ENCODE peak calls at places on chromosomes 4 and X, in six cellular contexts. One of them, this sample, is unnamed.

GRCh38 chr4:48342559-48342878 is 1.2 kb downstream of the SLAIN2 start:
- DNase-seq in spleen: no peak
- DNase-seq in left ventricle myocardium inferior: no peak
- DNase-seq in dorsolateral prefrontal cortex: no peak
- DNase-seq in GM12865: no peak
- DNase-seq in thoracic aorta: no peak
- DNase-seq in this sample: no peak

GRCh38 chr4:107035711-107036601 is at the start of gene DKK2:
- DNase-seq in spleen: peak
- DNase-seq in left ventricle myocardium inferior: no peak
- DNase-seq in dorsolateral prefrontal cortex: no peak
- DNase-seq in GM12865: no peak
- DNase-seq in thoracic aorta: no peak
- DNase-seq in this sample: no peak

GRCh38 chr4:165440415-165440882 is 61.6 kb downstream of the CPE start:
- DNase-seq in spleen: no peak
- DNase-seq in left ventricle myocardium inferior: no peak
- DNase-seq in dorsolateral prefrontal cortex: no peak
- DNase-seq in GM12865: no peak
- DNase-seq in thoracic aorta: no peak
- DNase-seq in this sample: no peak

GRCh38 chrX:1537031-1537715 is at the start of gene P2RY8:
- DNase-seq in spleen: peak
- DNase-seq in left ventricle myocardium inferior: peak
- DNase-seq in dorsolateral prefrontal cortex: no peak
- DNase-seq in GM12865: peak
- DNase-seq in thoracic aorta: no peak
- DNase-seq in this sample: no peak

GRCh38 chrX:55451125-55451524 is 802 bp upstream of the MAGEH1 start:
- DNase-seq in spleen: no peak
- DNase-seq in left ventricle myocardium inferior: no peak
- DNase-seq in dorsolateral prefrontal cortex: no peak
- DNase-seq in GM12865: no peak
- DNase-seq in thoracic aorta: no peak
- DNase-seq in this sample: no peak

GRCh38 chr4:55445921-55446577 is 50.3 kb downstream of the TMEM165 start:
- DNase-seq in spleen: no peak
- DNase-seq in left ventricle myocardium inferior: no peak
- DNase-seq in dorsolateral prefrontal cortex: no peak
- DNase-seq in GM12865: no peak
- DNase-seq in thoracic aorta: no peak
- DNase-seq in this sample: no peak

GRCh38 chr4:4419896-4420295 is 33.0 kb downstream of the NSG1 start:
- DNase-seq in spleen: no peak
- DNase-seq in left ventricle myocardium inferior: no peak
- DNase-seq in dorsolateral prefrontal cortex: no peak
- DNase-seq in GM12865: no peak
- DNase-seq in thoracic aorta: no peak
- DNase-seq in this sample: no peak

GRCh38 chrX:55056820-55057690 is 17.8 kb upstream of the PAGE2B start:
- DNase-seq in spleen: no peak
- DNase-seq in left ventricle myocardium inferior: no peak
- DNase-seq in dorsolateral prefrontal cortex: no peak
- DNase-seq in GM12865: peak
- DNase-seq in thoracic aorta: no peak
- DNase-seq in this sample: no peak

GRCh38 chrX:150408007-150408406 is 44.9 kb downstream of the MAMLD1 start:
- DNase-seq in spleen: no peak
- DNase-seq in left ventricle myocardium inferior: no peak
- DNase-seq in dorsolateral prefrontal cortex: no peak
- DNase-seq in GM12865: no peak
- DNase-seq in thoracic aorta: no peak
- DNase-seq in this sample: no peak

GRCh38 chr4:60019946-60020345 is 1180.2 kb upstream of the ADGRL3 start:
- DNase-seq in spleen: no peak
- DNase-seq in left ventricle myocardium inferior: no peak
- DNase-seq in dorsolateral prefrontal cortex: no peak
- DNase-seq in GM12865: no peak
- DNase-seq in thoracic aorta: no peak
- DNase-seq in this sample: no peak

GRCh38 chrX:122113376-122113775 is 1066.0 kb downstream of the GLUD2 start:
- DNase-seq in spleen: no peak
- DNase-seq in left ventricle myocardium inferior: no peak
- DNase-seq in dorsolateral prefrontal cortex: no peak
- DNase-seq in GM12865: no peak
- DNase-seq in thoracic aorta: no peak
- DNase-seq in this sample: no peak
- TF ChIP-seq CTCF in spleen: no peak
- TF ChIP-seq CTCF in left ventricle myocardium inferior: no peak
- TF ChIP-seq CTCF in dorsolateral prefrontal cortex: no peak
- TF ChIP-seq CTCF in GM12865: no peak
- TF ChIP-seq CTCF in thoracic aorta: no peak
- TF ChIP-seq CTCF in this sample: no peak

GRCh38 chr4:30904161-30904560 is 184.0 kb downstream of the PCDH7 start:
- DNase-seq in spleen: no peak
- DNase-seq in left ventricle myocardium inferior: no peak
- DNase-seq in dorsolateral prefrontal cortex: no peak
- DNase-seq in GM12865: no peak
- DNase-seq in thoracic aorta: no peak
- DNase-seq in this sample: no peak
- H3K4me3 ChIP-seq in spleen: no peak
- H3K4me3 ChIP-seq in left ventricle myocardium inferior: no peak
- H3K4me3 ChIP-seq in dorsolateral prefrontal cortex: no peak
- H3K4me3 ChIP-seq in GM12865: no peak
- H3K4me3 ChIP-seq in thoracic aorta: no peak
- H3K4me3 ChIP-seq in this sample: no peak

GRCh38 chr4:119629142-119629471 is 503 bp upstream of the PDE5A start:
- DNase-seq in spleen: no peak
- DNase-seq in left ventricle myocardium inferior: no peak
- DNase-seq in dorsolateral prefrontal cortex: no peak
- DNase-seq in GM12865: no peak
- DNase-seq in thoracic aorta: no peak
- DNase-seq in this sample: no peak

GRCh38 chr4:119626420-119626819 is 2.2 kb downstream of the PDE5A start:
- DNase-seq in spleen: no peak
- DNase-seq in left ventricle myocardium inferior: no peak
- DNase-seq in dorsolateral prefrontal cortex: no peak
- DNase-seq in GM12865: no peak
- DNase-seq in thoracic aorta: no peak
- DNase-seq in this sample: no peak

GRCh38 chr4:119628281-119629141 is at the start of gene PDE5A:
- DNase-seq in spleen: peak
- DNase-seq in left ventricle myocardium inferior: peak
- DNase-seq in dorsolateral prefrontal cortex: peak
- DNase-seq in GM12865: peak
- DNase-seq in thoracic aorta: peak
- DNase-seq in this sample: no peak

GRCh38 chr4:119626943-119627266 is 1.7 kb downstream of the PDE5A start:
- DNase-seq in spleen: no peak
- DNase-seq in left ventricle myocardium inferior: no peak
- DNase-seq in dorsolateral prefrontal cortex: no peak
- DNase-seq in GM12865: no peak
- DNase-seq in thoracic aorta: no peak
- DNase-seq in this sample: no peak

GRCh38 chr4:119627267-119628190 is 1.1 kb downstream of the PDE5A start:
- DNase-seq in spleen: peak
- DNase-seq in left ventricle myocardium inferior: peak
- DNase-seq in dorsolateral prefrontal cortex: no peak
- DNase-seq in GM12865: peak
- DNase-seq in thoracic aorta: peak
- DNase-seq in this sample: no peak
- TF ChIP-seq CTCF in spleen: peak
- TF ChIP-seq CTCF in left ventricle myocardium inferior: peak
- TF ChIP-seq CTCF in dorsolateral prefrontal cortex: peak
- TF ChIP-seq CTCF in GM12865: peak
- TF ChIP-seq CTCF in thoracic aorta: no peak
- TF ChIP-seq CTCF in this sample: peak

GRCh38 chrX:39577976-39578962 is 519.5 kb downstream of the BCOR start:
- DNase-seq in spleen: peak
- DNase-seq in left ventricle myocardium inferior: peak
- DNase-seq in dorsolateral prefrontal cortex: no peak
- DNase-seq in GM12865: peak
- DNase-seq in thoracic aorta: no peak
- DNase-seq in this sample: no peak
- H3K4me3 ChIP-seq in spleen: no peak
- H3K4me3 ChIP-seq in left ventricle myocardium inferior: no peak
- H3K4me3 ChIP-seq in dorsolateral prefrontal cortex: no peak
- H3K4me3 ChIP-seq in GM12865: no peak
- H3K4me3 ChIP-seq in thoracic aorta: no peak
- H3K4me3 ChIP-seq in this sample: no peak

GRCh38 chrX:7091923-7092322 is 55.6 kb upstream of the STS start:
- DNase-seq in spleen: no peak
- DNase-seq in left ventricle myocardium inferior: no peak
- DNase-seq in dorsolateral prefrontal cortex: no peak
- DNase-seq in GM12865: no peak
- DNase-seq in thoracic aorta: no peak
- DNase-seq in this sample: peak
- TF ChIP-seq CTCF in spleen: no peak
- TF ChIP-seq CTCF in left ventricle myocardium inferior: no peak
- TF ChIP-seq CTCF in dorsolateral prefrontal cortex: no peak
- TF ChIP-seq CTCF in GM12865: no peak
- TF ChIP-seq CTCF in thoracic aorta: no peak
- TF ChIP-seq CTCF in this sample: no peak

DNA sequence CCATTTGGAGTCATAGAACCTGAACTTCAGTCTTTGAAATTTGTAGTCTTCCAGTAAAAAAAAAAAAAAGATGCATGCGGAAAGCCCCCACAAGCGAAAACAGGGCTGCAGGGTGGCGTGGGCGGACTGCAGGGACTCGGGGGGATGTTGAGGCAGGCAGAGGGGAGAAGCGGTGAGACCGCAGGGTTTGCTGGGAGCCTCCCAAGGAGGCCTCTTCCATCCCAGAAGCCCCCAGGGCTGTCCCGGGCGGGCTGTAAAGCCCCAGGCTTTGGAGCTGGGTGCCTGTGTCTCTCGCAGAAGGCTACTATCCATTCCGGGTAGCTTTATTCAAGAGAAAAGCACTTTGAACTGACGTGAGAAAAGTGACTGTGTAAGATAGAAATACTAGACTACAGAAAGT is 46.7 kb upstream of the TADA2B start:
- DNase-seq in spleen: no peak
- DNase-seq in left ventricle myocardium inferior: no peak
- DNase-seq in dorsolateral prefrontal cortex: no peak
- DNase-seq in GM12865: no peak
- DNase-seq in thoracic aorta: no peak
- DNase-seq in this sample: no peak
- H3K4me3 ChIP-seq in spleen: no peak
- H3K4me3 ChIP-seq in left ventricle myocardium inferior: no peak
- H3K4me3 ChIP-seq in dorsolateral prefrontal cortex: no peak
- H3K4me3 ChIP-seq in GM12865: no peak
- H3K4me3 ChIP-seq in thoracic aorta: no peak
- H3K4me3 ChIP-seq in this sample: no peak

GRCh38 chr4:146192060-146192459 is 16.5 kb downstream of the LSM6 start:
- DNase-seq in spleen: no peak
- DNase-seq in left ventricle myocardium inferior: peak
- DNase-seq in dorsolateral prefrontal cortex: no peak
- DNase-seq in GM12865: no peak
- DNase-seq in thoracic aorta: no peak
- DNase-seq in this sample: no peak
- TF ChIP-seq CTCF in spleen: no peak
- TF ChIP-seq CTCF in left ventricle myocardium inferior: peak
- TF ChIP-seq CTCF in dorsolateral prefrontal cortex: no peak
- TF ChIP-seq CTCF in GM12865: no peak
- TF ChIP-seq CTCF in thoracic aorta: no peak
- TF ChIP-seq CTCF in this sample: no peak

GRCh38 chrX:48919947-48920712 is 1.3 kb upstream of the PIM2 start:
- DNase-seq in spleen: no peak
- DNase-seq in left ventricle myocardium inferior: no peak
- DNase-seq in dorsolateral prefrontal cortex: no peak
- DNase-seq in GM12865: peak
- DNase-seq in thoracic aorta: no peak
- DNase-seq in this sample: no peak

GRCh38 chrX:48918303-48918643 is 551 bp downstream of the PIM2 start:
- DNase-seq in spleen: no peak
- DNase-seq in left ventricle myocardium inferior: no peak
- DNase-seq in dorsolateral prefrontal cortex: no peak
- DNase-seq in GM12865: peak
- DNase-seq in thoracic aorta: no peak
- DNase-seq in this sample: no peak

GRCh38 chrX:48920713-48921104 is 1.9 kb upstream of the PIM2 start:
- DNase-seq in spleen: no peak
- DNase-seq in left ventricle myocardium inferior: no peak
- DNase-seq in dorsolateral prefrontal cortex: no peak
- DNase-seq in GM12865: no peak
- DNase-seq in thoracic aorta: no peak
- DNase-seq in this sample: no peak

GRCh38 chrX:48918644-48919340 is at the start of gene PIM2:
- DNase-seq in spleen: peak
- DNase-seq in left ventricle myocardium inferior: peak
- DNase-seq in dorsolateral prefrontal cortex: peak
- DNase-seq in GM12865: peak
- DNase-seq in thoracic aorta: peak
- DNase-seq in this sample: peak

GRCh38 chrX:48919360-48919821 is 567 bp upstream of the PIM2 start:
- DNase-seq in spleen: no peak
- DNase-seq in left ventricle myocardium inferior: no peak
- DNase-seq in dorsolateral prefrontal cortex: no peak
- DNase-seq in GM12865: peak
- DNase-seq in thoracic aorta: no peak
- DNase-seq in this sample: no peak
- H3K4me3 ChIP-seq in spleen: peak
- H3K4me3 ChIP-seq in left ventricle myocardium inferior: peak
- H3K4me3 ChIP-seq in dorsolateral prefrontal cortex: peak
- H3K4me3 ChIP-seq in GM12865: peak
- H3K4me3 ChIP-seq in thoracic aorta: peak
- H3K4me3 ChIP-seq in this sample: peak

GRCh38 chrX:97446298-97446882 is 562.7 kb downstream of the RPA4 start:
- DNase-seq in spleen: no peak
- DNase-seq in left ventricle myocardium inferior: no peak
- DNase-seq in dorsolateral prefrontal cortex: no peak
- DNase-seq in GM12865: no peak
- DNase-seq in thoracic aorta: no peak
- DNase-seq in this sample: no peak
- TF ChIP-seq CTCF in spleen: no peak
- TF ChIP-seq CTCF in left ventricle myocardium inferior: no peak
- TF ChIP-seq CTCF in dorsolateral prefrontal cortex: no peak
- TF ChIP-seq CTCF in GM12865: no peak
- TF ChIP-seq CTCF in thoracic aorta: no peak
- TF ChIP-seq CTCF in this sample: no peak

This sample was measured in LNCaP clone FGC.